ENCODE peak calls at places on chromosomes 7 and 10, in four cellular contexts. A, B, Y and S are unnamed samples.

GRCh38 chr7:30433082-30433481 is 45.5 kb downstream of the NOD1 start:
- DNase-seq in A (no peak), B (peak; percentile 66), Y (peak; percentile 80), S (peak; percentile 78)

GRCh38 chr10:122141821-122142651 is 129.1 kb upstream of the BTBD16 start:
- DNase-seq in A (peak; percentile 41), B (peak; percentile 76), Y (peak; percentile 85), S (peak; percentile 49)

GRCh38 chr7:111677848-111678247 is 115.6 kb upstream of the IMMP2L start:
- DNase-seq in A (no peak), B (peak; percentile 11), Y (no peak), S (peak; percentile 0)

GRCh38 chr7:100472854-100473499 is 6.0 kb downstream of the TSC22D4 start:
- DNase-seq in A (no peak), B (peak; percentile 89), Y (peak; percentile 67), S (no peak)

GRCh38 chr10:6141296-6142151 is 52.7 kb downstream of the RBM17 start:
- DNase-seq in A (peak; percentile 61), B (peak; percentile 89), Y (peak; percentile 97), S (peak; percentile 87)

GRCh38 chr7:28631995-28632394 is 219.7 kb downstream of the CREB5 start:
- DNase-seq in A (no peak), B (no peak), Y (no peak), S (no peak)

GRCh38 chr7:98022531-98022930 is 32.5 kb upstream of the OCM2 start:
- DNase-seq in A (no peak), B (no peak), Y (no peak), S (no peak)

GRCh38 chr7:26101471-26102151 is 50.4 kb upstream of the NFE2L3 start:
- DNase-seq in A (peak; percentile 21), B (no peak), Y (no peak), S (no peak)

GRCh38 chr10:71522438-71523144 is 125.9 kb downstream of the CDH23 start:
- DNase-seq in A (no peak), B (no peak), Y (no peak), S (no peak)

GRCh38 chr7:142745783-142746182 is 3.5 kb upstream of the PRSS1 start:
- DNase-seq in A (no peak), B (no peak), Y (no peak), S (no peak)

GRCh38 chr7:113892818-113893217 is 26.0 kb downstream of the PPP1R3A start:
- DNase-seq in A (no peak), B (no peak), Y (no peak), S (no peak)

GRCh38 chr10:128626397-128627060 is 500.3 kb upstream of the MKI67 start:
- DNase-seq in A (no peak), B (no peak), Y (no peak), S (no peak)

GRCh38 chr10:24597426-24597825 is 126.3 kb downstream of the ARHGAP21 start:
- DNase-seq in A (no peak), B (no peak), Y (no peak), S (no peak)

GRCh38 chr7:153902857-153903256 is 149.3 kb upstream of the DPP6 start:
- DNase-seq in A (no peak), B (no peak), Y (no peak), S (no peak)

GRCh38 chr10:74111799-74112198 is 38.8 kb downstream of the AP3M1 start:
- DNase-seq in A (no peak), B (no peak), Y (no peak), S (no peak)

GRCh38 chr7:143305423-143306070 is 10.4 kb upstream of the CLCN1 start:
- DNase-seq in A (peak; percentile 68), B (peak; percentile 72), Y (peak; percentile 57), S (peak; percentile 26)

DNA sequence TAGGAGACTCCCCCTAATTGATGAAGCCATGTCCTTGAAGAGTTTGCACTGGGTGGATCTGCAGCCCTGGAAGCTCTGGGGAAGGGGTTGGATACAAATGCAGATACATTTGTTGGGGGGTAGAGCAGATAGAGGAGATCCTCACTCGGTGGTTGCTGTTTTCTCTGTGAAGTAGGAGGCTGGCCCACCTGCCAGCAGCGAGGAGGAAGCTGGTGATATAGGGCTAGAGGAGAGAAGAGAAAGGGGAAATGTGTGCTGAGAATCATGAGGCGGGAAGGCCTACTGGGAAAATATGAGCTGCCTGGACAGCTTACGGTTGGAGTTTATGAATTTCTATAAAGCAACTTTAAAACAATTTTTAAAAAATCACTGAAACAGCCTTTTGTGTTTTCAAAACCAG is 100.8 kb upstream of the GLCCI1 start:
- DNase-seq in A (no peak), B (no peak), Y (no peak), S (no peak)
- TF ChIP-seq CTCF in A (no peak), B (no peak), Y (no peak), S (no peak)

DNA sequence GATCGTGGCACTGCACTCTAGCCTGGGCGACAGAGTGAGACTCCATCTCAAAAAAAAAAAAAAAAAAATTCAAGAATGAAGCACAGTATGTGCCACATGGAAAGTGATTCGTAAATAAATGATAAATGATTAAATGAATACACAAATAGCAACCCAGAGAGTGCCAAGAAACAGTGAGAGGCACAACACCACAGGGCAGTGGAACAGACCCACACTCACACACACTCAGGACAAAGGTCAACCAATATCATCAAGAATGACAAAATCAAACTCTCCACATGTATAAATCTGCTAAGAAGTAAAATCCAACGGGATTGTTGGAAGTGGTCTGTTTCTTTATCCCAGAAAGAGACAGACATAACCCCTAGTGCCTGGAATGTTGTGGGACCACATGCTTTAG is 77.4 kb downstream of the HTR7 start:
- DNase-seq in A (no peak), B (no peak), Y (no peak), S (no peak)
- TF ChIP-seq CTCF in A (no peak), B (no peak), Y (no peak), S (no peak)

GRCh38 chr7:35758421-35758820 is 42.4 kb upstream of the SEPTIN7 start:
- DNase-seq in A (no peak), B (no peak), Y (no peak), S (no peak)
- TF ChIP-seq CTCF in A (no peak), B (no peak), Y (no peak), S (no peak)

DNA sequence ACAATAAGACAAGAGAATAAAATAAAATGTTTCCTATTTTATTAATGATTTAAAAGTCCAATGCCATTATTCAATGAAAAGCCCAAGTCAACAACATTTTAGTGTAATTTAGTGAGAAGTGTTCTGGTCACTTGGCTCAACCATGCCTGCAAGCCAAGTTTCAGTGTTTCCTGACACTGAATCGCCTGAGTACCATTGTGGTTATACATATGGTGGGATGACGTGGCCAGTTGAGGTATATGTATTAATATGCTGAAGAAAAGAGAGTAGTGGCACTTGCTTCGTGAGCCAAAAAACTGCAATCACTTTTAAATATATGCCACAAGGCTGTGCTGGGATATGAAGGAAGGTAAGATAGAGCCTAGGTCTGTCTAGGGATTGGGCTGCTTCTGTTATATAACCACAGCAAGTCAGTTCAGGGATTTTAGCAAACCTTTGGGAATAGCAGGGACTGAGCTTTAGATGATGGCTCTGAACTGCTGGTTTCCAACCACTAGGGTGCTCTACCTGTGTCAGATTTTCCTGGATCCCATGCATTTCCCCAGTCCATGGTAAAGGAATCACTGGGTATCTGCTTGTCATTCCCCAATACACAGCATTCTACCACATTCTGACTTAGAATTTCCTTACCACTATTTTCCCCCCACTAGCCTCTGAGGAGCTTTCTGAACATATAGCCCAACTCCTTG is 214.0 kb upstream of the PRPS1L1 start:
- DNase-seq in A (no peak), B (no peak), Y (no peak), S (no peak)
- TF ChIP-seq CTCF in A (no peak), B (no peak), Y (no peak), S (no peak)

DNA sequence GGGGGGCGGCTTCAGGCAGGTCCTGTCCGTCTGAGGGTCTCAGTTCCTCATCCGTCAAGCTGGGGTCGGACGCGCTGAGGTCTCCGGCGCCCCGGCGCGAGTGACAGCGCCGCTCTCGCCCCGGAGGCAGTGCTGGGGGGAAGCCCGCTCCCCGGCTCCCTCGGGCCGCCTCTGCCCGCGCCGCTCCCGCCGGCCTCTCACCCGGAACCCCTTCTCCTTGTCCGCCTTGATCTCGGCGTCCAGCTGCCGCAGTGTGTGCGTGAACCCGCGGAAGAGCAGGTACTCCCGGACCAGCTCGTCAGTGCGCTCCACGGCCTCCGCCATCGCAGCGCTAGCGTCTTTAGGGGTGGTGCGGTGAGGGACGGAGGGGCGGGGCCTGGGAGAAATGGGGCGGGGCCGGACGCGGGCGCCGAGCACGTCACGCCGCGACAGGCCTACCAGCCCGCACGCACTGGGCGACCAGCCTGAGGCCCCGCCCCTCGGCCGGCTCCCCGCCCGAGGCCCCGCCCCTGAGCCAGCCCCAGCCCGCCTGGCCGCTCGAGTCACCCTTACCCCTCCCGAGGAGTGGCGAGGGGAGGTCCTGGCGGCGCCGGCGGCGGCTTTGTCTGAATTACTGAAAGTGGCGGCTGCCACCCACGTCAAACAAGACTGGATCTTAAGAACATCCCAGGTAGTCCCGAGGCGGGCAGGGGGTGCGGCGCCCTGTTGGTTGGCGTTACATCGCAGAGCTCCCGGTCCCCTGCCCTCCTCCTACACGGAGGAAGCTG is at the start of gene WDR91:
- DNase-seq in A (peak; percentile 97), B (peak; percentile 92), Y (peak; percentile 86), S (peak; percentile 93)
- TF ChIP-seq CTCF in A (no peak), B (no peak), Y (no peak), S (peak; percentile 1)

GRCh38 chr10:114694735-114695134 is 36.7 kb upstream of the ABLIM1 start:
- DNase-seq in A (no peak), B (peak; percentile 40), Y (no peak), S (no peak)
- TF ChIP-seq CTCF in A (no peak), B (peak; percentile 57), Y (peak; percentile 44), S (peak; percentile 60)